ENCODE peak calls at places on chromosomes 4 and X, in six cellular contexts. O, I, L, V, E and C are unnamed samples.

GRCh38 chr4:187193141-187193540 is 469.5 kb upstream of the FAT1 start:
- DNase-seq in O (no peak), I (no peak), L (no peak), V (no peak), E (no peak), C (no peak)

GRCh38 chr4:168877779-168878491 is 132.1 kb downstream of the CBR4 start:
- DNase-seq in O (no peak), I (no peak), L (peak; percentile 25), V (peak; percentile 51), E (no peak), C (no peak)

GRCh38 chr4:181957088-181957487 is 286.1 kb upstream of the TENM3 start:
- DNase-seq in O (no peak), I (no peak), L (no peak), V (no peak), E (no peak), C (no peak)

GRCh38 chr4:105432438-105432837 is 41.4 kb downstream of the PPA2 start:
- DNase-seq in O (no peak), I (no peak), L (no peak), V (no peak), E (no peak), C (no peak)

GRCh38 chr4:56870927-56871326 is 36.8 kb upstream of the REST start:
- DNase-seq in O (no peak), I (no peak), L (no peak), V (no peak), E (no peak), C (no peak)

GRCh38 chr4:110483516-110483915 is 7.6 kb downstream of the ENPEP start:
- DNase-seq in O (no peak), I (no peak), L (no peak), V (no peak), E (no peak), C (no peak)

GRCh38 chr4:21470531-21470930 is 478.0 kb downstream of the KCNIP4 start:
- DNase-seq in O (no peak), I (no peak), L (no peak), V (no peak), E (no peak), C (no peak)

GRCh38 chr4:8210631-8211030 is 11.5 kb downstream of the SH3TC1 start:
- DNase-seq in O (no peak), I (no peak), L (no peak), V (no peak), E (no peak), C (no peak)

GRCh38 chr4:144174401-144175067 is 34.0 kb upstream of the GYPA start:
- DNase-seq in O (no peak), I (peak; percentile 60), L (no peak), V (no peak), E (peak; percentile 16), C (no peak)

GRCh38 chr4:26522478-26522877 is 32.2 kb upstream of the CCKAR start:
- DNase-seq in O (no peak), I (no peak), L (no peak), V (no peak), E (no peak), C (no peak)

GRCh38 chr4:71290074-71290473 is 48.7 kb upstream of the SLC4A4 start:
- DNase-seq in O (no peak), I (no peak), L (no peak), V (no peak), E (no peak), C (no peak)

GRCh38 chr4:68249434-68249833 is 3.9 kb upstream of the TMPRSS11B start:
- DNase-seq in O (no peak), I (no peak), L (no peak), V (no peak), E (no peak), C (no peak)

GRCh38 chr4:116427666-116428065 is 657.7 kb downstream of the TRAM1L1 start:
- DNase-seq in O (no peak), I (no peak), L (no peak), V (no peak), E (no peak), C (no peak)

GRCh38 chr4:113708250-113708649 is 53.3 kb downstream of the CAMK2D start:
- DNase-seq in O (no peak), I (no peak), L (no peak), V (no peak), E (no peak), C (no peak)

GRCh38 chr4:94912606-94913005 is 154.9 kb downstream of the BMPR1B start:
- DNase-seq in O (no peak), I (no peak), L (no peak), V (no peak), E (no peak), C (no peak)

GRCh38 chr4:55186700-55187099 is 61.3 kb upstream of the KDR start:
- DNase-seq in O (no peak), I (no peak), L (no peak), V (no peak), E (no peak), C (no peak)

GRCh38 chr4:3494501-3494900 is 31.4 kb downstream of the DOK7 start:
- DNase-seq in O (no peak), I (no peak), L (no peak), V (no peak), E (no peak), C (no peak)

GRCh38 chrX:24395775-24396174 is 35.3 kb downstream of the SUPT20HL1 start:
- DNase-seq in O (no peak), I (peak; percentile 54), L (no peak), V (peak; percentile 26), E (peak; percentile 51), C (peak; percentile 29)

GRCh38 chr4:165464813-165465381 is 86.1 kb downstream of the CPE start:
- DNase-seq in O (no peak), I (peak; percentile 62), L (no peak), V (peak; percentile 33), E (no peak), C (no peak)

GRCh38 chrX:133745361-133745760 is 240.0 kb downstream of the GPC3 start:
- DNase-seq in O (no peak), I (no peak), L (no peak), V (no peak), E (no peak), C (no peak)

GRCh38 chrX:7689791-7690412 is 153.1 kb upstream of the VCX start:
- DNase-seq in O (no peak), I (no peak), L (no peak), V (no peak), E (no peak), C (no peak)

GRCh38 chr4:2837904-2838496 is 5.6 kb upstream of the ADD1 start:
- DNase-seq in O (peak; percentile 44), I (no peak), L (no peak), V (peak; percentile 62), E (no peak), C (peak; percentile 53)

GRCh38 chr4:79874197-79874596 is 198.8 kb downstream of the ANTXR2 start:
- DNase-seq in O (no peak), I (no peak), L (no peak), V (no peak), E (no peak), C (no peak)

DNA sequence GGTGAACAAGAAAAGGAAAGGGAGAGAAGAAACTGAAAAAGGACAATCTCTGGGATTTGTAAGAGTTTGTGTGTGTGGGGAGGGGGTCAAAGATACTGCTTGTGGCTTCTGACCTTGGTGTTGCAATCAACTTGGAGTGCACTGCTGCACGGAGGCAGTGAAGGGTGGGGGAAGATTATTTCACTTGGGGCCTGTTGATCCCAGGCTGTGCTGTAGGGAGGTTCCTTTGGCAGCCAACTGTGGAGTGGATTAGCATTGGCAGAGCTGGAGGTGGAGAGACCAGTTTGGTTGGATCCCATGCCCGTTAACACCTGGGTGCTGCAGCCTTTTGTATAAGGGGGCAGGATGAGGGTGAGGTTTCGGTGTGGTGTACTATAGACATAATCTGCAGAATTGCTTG is 38.2 kb downstream of the AFF1 start:
- DNase-seq in O (peak; percentile 39), I (peak; percentile 73), L (no peak), V (peak; percentile 88), E (no peak), C (peak; percentile 63)
- TF ChIP-seq EP300 in O (no peak), I (no peak), L (no peak), V (no peak), E (no peak), C (no peak)

GRCh38 chrX:31307952-31308351 is 236.1 kb upstream of the FTHL17 start:
- DNase-seq in O (no peak), I (no peak), L (no peak), V (no peak), E (no peak), C (no peak)
- H3K4me1 ChIP-seq in O (no peaks in the 10 kb centered on the region), I (no peaks in the 10 kb centered on the region), L (no peaks in the 10 kb centered on the region), V (no peaks in the 10 kb centered on the region), E (no peaks in the 10 kb centered on the region), C (no peaks in the 10 kb centered on the region)

GRCh38 chr4:183919173-183919572 is 14.1 kb downstream of the STOX2 start:
- DNase-seq in O (peak; percentile 67), I (no peak), L (no peak), V (no peak), E (no peak), C (no peak)

GRCh38 chr4:183918696-183919095 is 13.6 kb downstream of the STOX2 start:
- DNase-seq in O (no peak), I (no peak), L (no peak), V (no peak), E (no peak), C (no peak)

GRCh38 chr4:183915976-183916375 is 10.9 kb downstream of the STOX2 start:
- DNase-seq in O (no peak), I (no peak), L (no peak), V (no peak), E (no peak), C (no peak)

GRCh38 chr4:183924362-183925044 is 19.4 kb downstream of the STOX2 start:
- DNase-seq in O (no peak), I (no peak), L (no peak), V (no peak), E (no peak), C (no peak)

DNA sequence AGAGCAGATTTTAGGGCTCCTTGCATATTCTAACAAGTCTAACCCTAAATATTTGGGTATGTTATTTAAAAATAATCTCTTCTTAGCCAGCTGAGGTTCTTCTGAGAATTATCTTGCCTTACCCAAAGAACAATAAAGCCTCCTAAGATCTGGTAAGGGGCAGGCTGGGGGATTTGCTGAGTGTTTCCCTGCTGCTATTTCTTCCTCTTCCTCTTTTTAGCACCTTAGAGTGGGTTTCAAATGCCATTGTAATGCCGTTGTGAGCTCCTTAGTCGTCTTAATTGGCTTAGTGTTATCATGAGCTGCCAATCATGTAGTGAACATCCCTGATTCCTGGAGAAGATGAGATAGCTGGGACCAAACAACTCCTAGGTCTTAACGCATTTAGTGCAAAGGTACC is 15.4 kb downstream of the STOX2 start:
- DNase-seq in O (no peak), I (no peak), L (no peak), V (no peak), E (no peak), C (no peak)
- TF ChIP-seq POLR2A in O (no peak), I (no peak), L (no peak), V (no peak), E (no peak), C (no peak)

GRCh38 chr4:126564283-126564854 is 1068.4 kb upstream of the INTU start:
- DNase-seq in O (no peak), I (no peak), L (no peak), V (no peak), E (no peak), C (no peak)
- TF ChIP-seq EP300 in O (no peak), I (no peak), L (no peak), V (no peak), E (no peak), C (no peak)